ENCODE peak calls at places on chromosomes 2 and 18, in six cellular contexts. P is K562, J is SK-N-SH, K is breast epithelium, N is HepG2, O is spleen. G is an unnamed sample. For H3K4me1, the result is how much of the 10 kb centered on the place peaks cover.

GRCh38 chr2:98806266-98806697 is 75.3 kb upstream of the MGAT4A start:
- DNase-seq in P (no peak), J (peak), K (peak), N (no peak), O (no peak), G (no peak)

GRCh38 chr18:35267161-35267651 is 22.8 kb downstream of the ZSCAN30 start:
- DNase-seq in P (no peak), J (peak), K (peak), N (no peak), O (peak), G (peak)

GRCh38 chr18:72700961-72701710 is 157.0 kb upstream of the CBLN2 start:
- DNase-seq in P (no peak), J (peak), K (no peak), N (peak), O (no peak), G (no peak)

GRCh38 chr2:131016826-131017596 is 76.2 kb downstream of the FAM168B start:
- DNase-seq in P (no peak), J (no peak), K (no peak), N (peak), O (no peak), G (no peak)

GRCh38 chr18:55781481-55781957 is 193.5 kb upstream of the TCF4 start:
- DNase-seq in P (peak), J (peak), K (no peak), N (no peak), O (no peak), G (no peak)

GRCh38 chr2:179849719-179850118 is 11.7 kb downstream of the ZNF385B start:
- DNase-seq in P (no peak), J (no peak), K (no peak), N (no peak), O (no peak), G (no peak)

GRCh38 chr18:74497308-74497640 is 1.1 kb downstream of the CNDP2 start:
- DNase-seq in P (no peak), J (no peak), K (no peak), N (peak), O (no peak), G (no peak)

GRCh38 chr2:20349457-20350034 is 1.1 kb downstream of the PUM2 start:
- DNase-seq in P (no peak), J (no peak), K (no peak), N (no peak), O (no peak), G (no peak)

GRCh38 chr18:74378179-74378682 is 62.6 kb downstream of the C18orf63 start:
- DNase-seq in P (no peak), J (no peak), K (no peak), N (no peak), O (no peak), G (no peak)

GRCh38 chr18:70228546-70228945 is 23.1 kb upstream of the RTTN start:
- DNase-seq in P (no peak), J (no peak), K (no peak), N (no peak), O (no peak), G (no peak)

GRCh38 chr2:61978522-61978921 is 73.0 kb downstream of the COMMD1 start:
- DNase-seq in P (no peak), J (no peak), K (no peak), N (peak), O (no peak), G (no peak)

GRCh38 chr18:58861353-58861752 is 3.3 kb upstream of the ZNF532 start:
- DNase-seq in P (no peak), J (no peak), K (no peak), N (no peak), O (no peak), G (no peak)

GRCh38 chr18:58859935-58860334 is 4.7 kb upstream of the ZNF532 start:
- DNase-seq in P (no peak), J (no peak), K (no peak), N (no peak), O (no peak), G (no peak)

GRCh38 chr18:58862404-58862803 is 2.3 kb upstream of the ZNF532 start:
- DNase-seq in P (no peak), J (no peak), K (no peak), N (no peak), O (no peak), G (no peak)

GRCh38 chr18:58861853-58862252 is 2.8 kb upstream of the ZNF532 start:
- DNase-seq in P (no peak), J (no peak), K (no peak), N (no peak), O (no peak), G (no peak)

DNA sequence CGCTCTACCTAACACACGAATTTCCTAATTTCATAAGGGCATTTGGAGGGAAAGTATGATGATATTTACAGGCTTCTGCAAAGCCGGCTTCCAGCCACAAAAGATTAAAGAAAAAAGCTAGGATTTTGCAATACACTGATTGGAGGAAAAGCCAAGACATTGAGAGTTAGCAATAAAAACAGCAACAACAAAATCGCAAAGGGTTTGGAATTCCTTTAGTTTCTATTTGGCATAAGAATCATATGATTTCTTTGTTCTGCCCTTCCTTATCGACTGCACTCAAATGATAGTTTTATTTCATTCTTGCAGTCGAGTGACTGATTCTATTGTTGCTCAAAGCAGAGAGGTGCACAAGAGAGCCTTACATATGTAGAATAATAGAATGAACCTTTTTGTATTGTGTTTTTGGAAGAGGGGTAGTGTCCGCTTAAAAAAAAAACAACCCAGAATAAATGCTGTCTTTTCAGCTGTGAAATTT is 3.9 kb upstream of the ZNF532 start:
- DNase-seq in P (no peak), J (no peak), K (no peak), N (no peak), O (no peak), G (no peak)
- H3K27ac ChIP-seq in P (no peak), J (no peak), K (peak), N (no peak), O (no peak), G (peak)

DNA sequence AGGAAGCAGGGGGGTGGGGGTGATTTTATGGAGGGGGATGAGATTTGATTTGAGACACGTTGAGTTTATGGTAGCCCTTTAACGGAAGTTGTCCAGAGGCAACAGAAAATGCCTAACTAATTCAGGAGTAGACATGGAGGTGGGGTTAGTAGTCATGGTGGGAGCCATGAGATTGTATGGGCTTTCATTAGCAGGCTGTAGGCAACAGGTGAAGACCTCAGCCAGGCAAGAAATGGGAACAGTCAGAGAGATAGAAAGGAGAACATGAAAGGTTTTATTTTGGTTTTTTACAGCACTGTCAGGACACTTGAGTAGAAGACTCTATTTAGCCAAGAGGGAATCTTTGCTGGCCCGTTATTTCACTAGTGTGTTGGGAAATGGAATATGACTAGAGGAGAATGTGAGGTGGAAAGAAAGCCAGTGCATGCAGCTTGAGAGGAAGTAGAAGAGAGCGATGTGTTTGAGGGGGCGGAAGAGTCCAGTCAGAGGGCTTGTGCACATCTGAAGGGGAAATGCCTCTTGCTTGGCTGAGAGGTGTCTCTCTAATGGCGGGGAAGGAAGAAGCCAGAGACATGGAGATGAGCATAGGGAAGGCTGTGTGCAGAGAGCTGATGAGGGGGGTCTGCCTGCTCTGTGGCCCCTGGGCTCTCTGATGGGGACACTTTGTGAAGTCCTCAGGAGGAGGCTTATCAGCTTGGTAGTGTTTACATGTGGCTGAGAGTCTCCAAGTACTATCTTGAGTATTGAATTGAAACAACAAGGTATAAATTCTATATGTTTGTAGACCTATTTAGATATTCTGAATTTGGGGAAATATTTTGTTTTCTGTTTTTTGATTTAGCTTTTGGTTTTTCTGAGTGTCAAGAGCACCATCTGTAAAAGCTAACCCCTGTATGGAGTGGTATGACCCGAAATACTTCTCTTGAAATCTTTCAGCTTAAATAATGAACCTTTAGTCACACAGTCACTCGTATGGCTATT is 66.9 kb upstream of the ITM2C start:
- DNase-seq in P (peak), J (no peak), K (no peak), N (no peak), O (no peak), G (no peak)
- TF ChIP-seq POLR2AphosphoS5 in P (no peak), J (no peak), K (no peak), N (no peak), O (no peak), G (no peak)

DNA sequence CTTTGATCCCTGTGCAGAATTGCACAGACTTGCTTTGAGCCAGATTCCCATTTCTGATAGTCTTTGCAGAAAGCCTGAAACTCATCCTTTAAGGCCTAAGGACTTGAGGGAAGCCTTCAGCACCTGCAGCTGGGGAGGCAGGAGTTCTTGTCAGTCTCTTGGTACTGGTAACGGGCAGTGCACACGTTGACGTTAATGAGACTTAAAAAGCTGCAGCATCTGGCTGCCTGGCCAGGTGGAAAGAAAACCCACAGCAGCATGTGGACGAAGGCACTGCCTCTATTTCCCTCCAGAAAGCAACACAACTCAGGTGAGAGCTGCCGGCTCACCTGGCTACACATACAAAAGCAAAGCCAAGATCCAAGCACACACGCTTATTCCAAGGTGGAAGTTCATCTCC is 178.8 kb downstream of the ANAPC1 start:
- DNase-seq in P (no peak), J (no peak), K (no peak), N (no peak), O (no peak), G (peak)
- H3K4me1 ChIP-seq in P (under half), J (under half), K (under half), N (under half), O (under half), G (under half)

GRCh38 chr2:66430195-66430905 is 4.6 kb upstream of the MEIS1 start:
- DNase-seq in P (no peak), J (no peak), K (no peak), N (no peak), O (no peak), G (no peak)

GRCh38 chr2:66426250-66427064 is 8.5 kb upstream of the MEIS1 start:
- DNase-seq in P (no peak), J (no peak), K (no peak), N (no peak), O (peak), G (no peak)

GRCh38 chr2:66427219-66427768 is 7.6 kb upstream of the MEIS1 start:
- DNase-seq in P (no peak), J (no peak), K (no peak), N (peak), O (no peak), G (no peak)

GRCh38 chr2:66430906-66431619 is 3.9 kb upstream of the MEIS1 start:
- DNase-seq in P (no peak), J (no peak), K (no peak), N (no peak), O (no peak), G (no peak)

DNA sequence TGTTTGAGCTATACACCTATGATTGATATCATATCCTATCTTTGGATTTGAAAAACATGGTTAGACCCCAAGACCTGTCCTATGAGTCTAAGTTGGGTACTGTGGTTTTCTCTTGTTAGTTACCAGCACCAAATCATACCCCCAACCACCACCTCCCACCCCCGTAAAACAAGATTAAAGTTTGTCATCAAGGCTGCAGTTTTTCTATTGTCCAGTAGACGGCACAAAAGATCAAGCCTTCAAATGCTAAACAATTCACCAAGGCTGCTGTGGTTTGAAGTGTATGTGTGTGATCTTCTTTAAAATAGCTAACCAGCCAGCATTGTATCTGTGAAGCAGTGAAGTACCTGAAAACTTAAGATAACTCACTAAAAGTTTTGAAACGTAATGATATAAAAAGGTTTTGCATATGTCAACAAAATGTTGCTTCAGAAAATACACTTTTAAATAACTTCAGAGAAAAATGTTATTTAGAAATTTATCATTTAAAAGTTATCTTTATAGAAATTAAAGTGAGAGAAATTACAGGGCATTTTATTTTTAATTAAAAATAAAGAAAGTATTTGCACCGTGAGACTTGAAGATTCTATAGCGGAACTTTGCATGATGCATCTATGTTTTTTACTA is 5.8 kb upstream of the MEIS1 start:
- DNase-seq in P (peak), J (peak), K (no peak), N (peak), O (no peak), G (no peak)
- H3K27ac ChIP-seq in P (no peak), J (no peak), K (no peak), N (no peak), O (no peak), G (no peak)

DNA sequence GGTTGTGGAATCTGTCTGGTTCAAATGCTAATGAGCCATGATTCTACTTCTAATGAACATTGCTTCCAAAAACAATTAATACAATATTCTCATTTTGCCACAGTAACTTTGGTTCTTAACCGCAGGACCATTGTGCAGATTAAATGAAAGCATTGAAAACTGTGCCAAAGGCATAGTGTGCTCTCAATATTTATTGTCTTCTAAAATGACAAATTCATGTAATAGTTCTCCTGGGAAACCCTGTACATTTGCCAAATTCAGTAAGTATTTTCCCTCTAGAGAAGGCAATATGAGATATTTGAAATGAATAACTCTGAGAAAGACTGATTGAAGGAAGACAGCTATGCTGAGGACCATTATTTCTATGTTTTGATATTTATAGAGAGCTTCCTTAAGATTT is 246.3 kb downstream of the CCDC102B start:
- DNase-seq in P (no peak), J (no peak), K (no peak), N (no peak), O (no peak), G (no peak)
- TF ChIP-seq POLR2AphosphoS5 in P (no peak), J (no peak), K (no peak), N (no peak), O (no peak), G (no peak)

DNA sequence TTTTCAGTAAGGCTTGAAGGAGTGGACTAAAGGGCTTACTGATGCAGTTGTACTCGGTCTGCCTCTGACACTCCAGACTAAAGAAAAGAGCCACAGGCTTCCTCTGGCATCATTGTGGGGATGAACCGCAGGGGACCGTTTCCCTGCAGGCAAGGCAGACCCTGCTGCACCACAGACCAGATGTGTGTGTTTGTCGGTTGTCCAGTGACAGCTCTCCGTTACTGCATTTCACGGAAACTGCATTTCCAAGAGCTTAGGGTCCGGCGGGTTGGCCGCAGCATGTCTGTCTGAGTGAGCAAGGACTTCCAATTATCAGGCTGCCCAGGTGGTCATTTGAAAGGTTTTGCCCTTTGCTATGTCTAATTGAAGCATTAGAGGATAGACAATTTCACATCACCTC is 98.1 kb downstream of the FAM210A start:
- DNase-seq in P (no peak), J (no peak), K (peak), N (no peak), O (no peak), G (no peak)
- H3K4me1 ChIP-seq in P (under half), J (under half), K (under half), N (under half), O (under half), G (under half)

GRCh38 chr2:112633708-112634107 is 12.0 kb upstream of the SLC20A1 start:
- DNase-seq in P (no peak), J (no peak), K (no peak), N (no peak), O (no peak), G (peak)

GRCh38 chr2:112636605-112637288 is 9.0 kb upstream of the SLC20A1 start:
- DNase-seq in P (no peak), J (no peak), K (no peak), N (no peak), O (no peak), G (peak)

GRCh38 chr2:112634153-112634873 is 11.4 kb upstream of the SLC20A1 start:
- DNase-seq in P (no peak), J (no peak), K (no peak), N (no peak), O (no peak), G (peak)

GRCh38 chr2:112637289-112637660 is 8.5 kb upstream of the SLC20A1 start:
- DNase-seq in P (no peak), J (no peak), K (no peak), N (no peak), O (no peak), G (no peak)

DNA sequence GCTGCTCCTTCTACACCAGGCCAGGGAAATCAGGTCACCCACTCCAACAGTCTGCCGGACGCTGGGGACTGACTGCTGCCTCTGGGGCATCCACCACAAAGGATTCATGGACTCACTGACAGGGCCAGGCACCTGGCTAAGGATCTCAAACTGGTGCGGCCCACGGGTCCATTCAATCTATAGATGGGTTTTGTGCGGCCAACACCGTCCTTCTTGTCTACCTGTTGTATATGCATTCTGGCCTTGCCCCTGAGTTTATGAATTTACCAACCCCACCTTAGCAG is 10.9 kb upstream of the SLC20A1 start:
- DNase-seq in P (no peak), J (no peak), K (no peak), N (no peak), O (no peak), G (no peak)
- H3K27ac ChIP-seq in P (no peak), J (no peak), K (no peak), N (no peak), O (no peak), G (no peak)

GRCh38 chr2:8648441-8648840 is 33.4 kb upstream of the ID2 start:
- DNase-seq in P (no peak), J (no peak), K (peak), N (no peak), O (peak), G (peak)
- TF ChIP-seq POLR2AphosphoS5 in P (no peak), J (no peak), K (no peak), N (no peak), O (no peak), G (no peak)

GRCh38 chr2:234985608-234986115 is 33.8 kb downstream of the SH3BP4 start:
- DNase-seq in P (no peak), J (no peak), K (no peak), N (no peak), O (no peak), G (no peak)

GRCh38 chr2:234987754-234988153 is 35.9 kb downstream of the SH3BP4 start:
- DNase-seq in P (no peak), J (no peak), K (no peak), N (no peak), O (no peak), G (no peak)

GRCh38 chr2:234986866-234987720 is 35.3 kb downstream of the SH3BP4 start:
- DNase-seq in P (no peak), J (no peak), K (no peak), N (no peak), O (no peak), G (no peak)

GRCh38 chr2:234988491-234988890 is 36.7 kb downstream of the SH3BP4 start:
- DNase-seq in P (no peak), J (no peak), K (no peak), N (no peak), O (no peak), G (no peak)

GRCh38 chr2:234986346-234986745 is 34.5 kb downstream of the SH3BP4 start:
- DNase-seq in P (no peak), J (no peak), K (no peak), N (no peak), O (no peak), G (no peak)
- H3K4me1 ChIP-seq in P (under half), J (under half), K (under half), N (half or more), O (under half), G (under half)